ENCODE peak calls at places on chromosomes 6 and 20, in six cellular contexts. One of them, this sample, is unnamed. For H3K4me1, the result is how much of the 10 kb centered on the place peaks cover.

GRCh38 chr20:61639200-61639599 is 387.1 kb downstream of the CDH4 start:
- DNase-seq in GM23338: no peak
- DNase-seq in adrenal gland: no peak
- DNase-seq in transverse colon: no peak
- DNase-seq in MM.1S: no peak
- DNase-seq in heart left ventricle: no peak
- DNase-seq in this sample: no peak

GRCh38 chr20:50381771-50382593 is 128.2 kb upstream of the PTPN1 start:
- DNase-seq in GM23338: no peak
- DNase-seq in adrenal gland: no peak
- DNase-seq in transverse colon: peak
- DNase-seq in MM.1S: peak
- DNase-seq in heart left ventricle: no peak
- DNase-seq in this sample: no peak

GRCh38 chr6:116329156-116329555 is 41.6 kb upstream of the DSE start:
- DNase-seq in GM23338: no peak
- DNase-seq in adrenal gland: no peak
- DNase-seq in transverse colon: no peak
- DNase-seq in MM.1S: no peak
- DNase-seq in heart left ventricle: no peak
- DNase-seq in this sample: no peak

GRCh38 chr20:40551125-40551530 is 137.9 kb downstream of the MAFB start:
- DNase-seq in GM23338: no peak
- DNase-seq in adrenal gland: peak
- DNase-seq in transverse colon: no peak
- DNase-seq in MM.1S: no peak
- DNase-seq in heart left ventricle: peak
- DNase-seq in this sample: peak

GRCh38 chr6:165821754-165822153 is 158.7 kb upstream of the PDE10A start:
- DNase-seq in GM23338: no peak
- DNase-seq in adrenal gland: no peak
- DNase-seq in transverse colon: no peak
- DNase-seq in MM.1S: no peak
- DNase-seq in heart left ventricle: no peak
- DNase-seq in this sample: no peak

GRCh38 chr6:36595168-36595818 is 1.1 kb downstream of the SRSF3 start:
- DNase-seq in GM23338: peak
- DNase-seq in adrenal gland: peak
- DNase-seq in transverse colon: no peak
- DNase-seq in MM.1S: no peak
- DNase-seq in heart left ventricle: peak
- DNase-seq in this sample: peak

GRCh38 chr6:10532392-10532791 is 11.2 kb downstream of the GCNT2 start:
- DNase-seq in GM23338: no peak
- DNase-seq in adrenal gland: no peak
- DNase-seq in transverse colon: no peak
- DNase-seq in MM.1S: no peak
- DNase-seq in heart left ventricle: no peak
- DNase-seq in this sample: no peak

GRCh38 chr20:64223526-64224067 is 32.0 kb upstream of the PCMTD2 start:
- DNase-seq in GM23338: peak
- DNase-seq in adrenal gland: no peak
- DNase-seq in transverse colon: no peak
- DNase-seq in MM.1S: no peak
- DNase-seq in heart left ventricle: peak
- DNase-seq in this sample: no peak

GRCh38 chr6:141026504-141026903 is 1106.2 kb upstream of the GJE1 start:
- DNase-seq in GM23338: no peak
- DNase-seq in adrenal gland: no peak
- DNase-seq in transverse colon: no peak
- DNase-seq in MM.1S: no peak
- DNase-seq in heart left ventricle: no peak
- DNase-seq in this sample: peak

GRCh38 chr20:39016076-39016475 is 53.9 kb downstream of the DHX35 start:
- DNase-seq in GM23338: no peak
- DNase-seq in adrenal gland: no peak
- DNase-seq in transverse colon: no peak
- DNase-seq in MM.1S: no peak
- DNase-seq in heart left ventricle: no peak
- DNase-seq in this sample: no peak

GRCh38 chr6:39956951-39957350 is 22.7 kb upstream of the MOCS1 start:
- DNase-seq in GM23338: no peak
- DNase-seq in adrenal gland: no peak
- DNase-seq in transverse colon: no peak
- DNase-seq in MM.1S: no peak
- DNase-seq in heart left ventricle: no peak
- DNase-seq in this sample: no peak

GRCh38 chr6:119132211-119133004 is 53.9 kb upstream of the FAM184A start:
- DNase-seq in GM23338: no peak
- DNase-seq in adrenal gland: no peak
- DNase-seq in transverse colon: no peak
- DNase-seq in MM.1S: no peak
- DNase-seq in heart left ventricle: no peak
- DNase-seq in this sample: no peak

GRCh38 chr6:97052152-97052787 is 127.7 kb downstream of the KLHL32 start:
- DNase-seq in GM23338: no peak
- DNase-seq in adrenal gland: no peak
- DNase-seq in transverse colon: no peak
- DNase-seq in MM.1S: no peak
- DNase-seq in heart left ventricle: no peak
- DNase-seq in this sample: no peak

GRCh38 chr6:34457392-34457746 is 8.5 kb upstream of the PACSIN1 start:
- DNase-seq in GM23338: no peak
- DNase-seq in adrenal gland: no peak
- DNase-seq in transverse colon: no peak
- DNase-seq in MM.1S: no peak
- DNase-seq in heart left ventricle: no peak
- DNase-seq in this sample: no peak

GRCh38 chr6:132978685-132979084 is 164.3 kb downstream of the RPS12 start:
- DNase-seq in GM23338: no peak
- DNase-seq in adrenal gland: no peak
- DNase-seq in transverse colon: no peak
- DNase-seq in MM.1S: no peak
- DNase-seq in heart left ventricle: no peak
- DNase-seq in this sample: no peak

GRCh38 chr20:63911171-63911570 is 16.2 kb downstream of the DNAJC5 start:
- DNase-seq in GM23338: no peak
- DNase-seq in adrenal gland: peak
- DNase-seq in transverse colon: peak
- DNase-seq in MM.1S: no peak
- DNase-seq in heart left ventricle: no peak
- DNase-seq in this sample: peak

GRCh38 chr6:157151989-157152388 is 171.3 kb downstream of the TMEM242 start:
- DNase-seq in GM23338: no peak
- DNase-seq in adrenal gland: no peak
- DNase-seq in transverse colon: no peak
- DNase-seq in MM.1S: no peak
- DNase-seq in heart left ventricle: no peak
- DNase-seq in this sample: no peak

GRCh38 chr6:154874684-154875594 is 120.2 kb upstream of the TIAM2 start:
- DNase-seq in GM23338: peak
- DNase-seq in adrenal gland: no peak
- DNase-seq in transverse colon: no peak
- DNase-seq in MM.1S: no peak
- DNase-seq in heart left ventricle: no peak
- DNase-seq in this sample: no peak

GRCh38 chr20:63846128-63846771 is 15.0 kb upstream of the ABHD16B start:
- DNase-seq in GM23338: peak
- DNase-seq in adrenal gland: peak
- DNase-seq in transverse colon: no peak
- DNase-seq in MM.1S: no peak
- DNase-seq in heart left ventricle: peak
- DNase-seq in this sample: no peak

GRCh38 chr6:32886674-32887383 is 32.8 kb downstream of the PSMB9 start:
- DNase-seq in GM23338: no peak
- DNase-seq in adrenal gland: peak
- DNase-seq in transverse colon: no peak
- DNase-seq in MM.1S: no peak
- DNase-seq in heart left ventricle: no peak
- DNase-seq in this sample: peak

GRCh38 chr6:147715035-147715434 is 206.5 kb downstream of the SAMD5 start:
- DNase-seq in GM23338: no peak
- DNase-seq in adrenal gland: no peak
- DNase-seq in transverse colon: no peak
- DNase-seq in MM.1S: no peak
- DNase-seq in heart left ventricle: no peak
- DNase-seq in this sample: no peak

GRCh38 chr20:34971038-34971872 is 15.6 kb downstream of the MYH7B start:
- DNase-seq in GM23338: no peak
- DNase-seq in adrenal gland: no peak
- DNase-seq in transverse colon: no peak
- DNase-seq in MM.1S: no peak
- DNase-seq in heart left ventricle: no peak
- DNase-seq in this sample: no peak

GRCh38 chr20:43800186-43800585 is 73.4 kb upstream of the GTSF1L start:
- DNase-seq in GM23338: no peak
- DNase-seq in adrenal gland: no peak
- DNase-seq in transverse colon: no peak
- DNase-seq in MM.1S: no peak
- DNase-seq in heart left ventricle: no peak
- DNase-seq in this sample: no peak

GRCh38 chr6:131846023-131846663 is 38.3 kb downstream of the ENPP1 start:
- DNase-seq in GM23338: no peak
- DNase-seq in adrenal gland: no peak
- DNase-seq in transverse colon: no peak
- DNase-seq in MM.1S: no peak
- DNase-seq in heart left ventricle: no peak
- DNase-seq in this sample: no peak

GRCh38 chr6:131849799-131850198 is 42.0 kb downstream of the ENPP1 start:
- DNase-seq in GM23338: no peak
- DNase-seq in adrenal gland: no peak
- DNase-seq in transverse colon: no peak
- DNase-seq in MM.1S: no peak
- DNase-seq in heart left ventricle: no peak
- DNase-seq in this sample: no peak

GRCh38 chr6:131844243-131844841 is 36.5 kb downstream of the ENPP1 start:
- DNase-seq in GM23338: no peak
- DNase-seq in adrenal gland: no peak
- DNase-seq in transverse colon: no peak
- DNase-seq in MM.1S: no peak
- DNase-seq in heart left ventricle: no peak
- DNase-seq in this sample: no peak

GRCh38 chr6:131843768-131844167 is 35.9 kb downstream of the ENPP1 start:
- DNase-seq in GM23338: no peak
- DNase-seq in adrenal gland: no peak
- DNase-seq in transverse colon: no peak
- DNase-seq in MM.1S: no peak
- DNase-seq in heart left ventricle: no peak
- DNase-seq in this sample: no peak

GRCh38 chr6:131846905-131847304 is 39.1 kb downstream of the ENPP1 start:
- DNase-seq in GM23338: no peak
- DNase-seq in adrenal gland: no peak
- DNase-seq in transverse colon: no peak
- DNase-seq in MM.1S: no peak
- DNase-seq in heart left ventricle: no peak
- DNase-seq in this sample: no peak
- H3K4me3 ChIP-seq in GM23338: no peak
- H3K4me3 ChIP-seq in adrenal gland: no peak
- H3K4me3 ChIP-seq in transverse colon: no peak
- H3K4me3 ChIP-seq in MM.1S: no peak
- H3K4me3 ChIP-seq in heart left ventricle: no peak
- H3K4me3 ChIP-seq in this sample: no peak

DNA sequence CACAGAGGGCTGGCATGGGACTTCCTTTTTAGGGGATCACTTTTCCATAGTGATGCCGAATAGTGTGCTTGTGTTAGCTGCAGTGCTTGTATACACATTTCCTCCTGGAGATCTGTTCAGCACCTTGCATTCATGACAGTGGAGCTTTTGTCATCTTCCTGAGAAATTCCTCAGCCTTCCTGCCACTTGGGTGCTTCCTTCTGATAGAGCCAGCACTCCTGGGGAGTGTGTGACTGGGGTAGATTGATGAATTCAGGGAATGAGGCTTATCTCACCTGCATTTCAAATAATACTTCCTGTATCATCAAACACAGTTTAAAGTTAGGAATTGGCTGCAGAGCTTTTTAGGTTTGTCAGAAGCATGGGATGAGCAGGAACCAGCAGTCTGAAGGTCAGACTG is 48.8 kb upstream of the SCGN start:
- DNase-seq in GM23338: no peak
- DNase-seq in adrenal gland: no peak
- DNase-seq in transverse colon: no peak
- DNase-seq in MM.1S: no peak
- DNase-seq in heart left ventricle: no peak
- DNase-seq in this sample: no peak
- TF ChIP-seq CTCF in GM23338: no peak
- TF ChIP-seq CTCF in adrenal gland: no peak
- TF ChIP-seq CTCF in transverse colon: no peak
- TF ChIP-seq CTCF in MM.1S: no peak
- TF ChIP-seq CTCF in heart left ventricle: no peak
- TF ChIP-seq CTCF in this sample: no peak

DNA sequence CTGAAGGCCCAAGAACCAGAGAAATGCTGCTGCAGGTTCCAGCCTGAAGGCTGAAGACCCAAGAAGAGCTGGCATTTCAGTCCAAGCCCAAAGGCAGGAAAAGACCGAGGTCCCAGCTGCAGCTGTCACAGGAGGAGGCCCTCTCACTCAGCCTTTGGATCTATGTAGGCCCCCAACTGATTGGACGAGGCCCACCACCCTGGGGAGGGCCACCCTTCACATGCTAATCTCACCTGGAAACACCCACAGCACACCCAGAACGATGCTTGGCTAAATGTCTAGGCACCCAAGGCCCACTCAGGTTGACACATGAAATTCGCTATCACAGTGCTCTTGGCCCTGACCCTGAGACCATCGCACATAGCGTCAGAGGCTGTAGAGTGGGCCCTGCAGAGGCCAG is 6.8 kb downstream of the SLCO4A1 start:
- DNase-seq in GM23338: no peak
- DNase-seq in adrenal gland: no peak
- DNase-seq in transverse colon: no peak
- DNase-seq in MM.1S: no peak
- DNase-seq in heart left ventricle: no peak
- DNase-seq in this sample: no peak
- H3K4me1 ChIP-seq in GM23338: under half
- H3K4me1 ChIP-seq in adrenal gland: under half
- H3K4me1 ChIP-seq in transverse colon: half or more
- H3K4me1 ChIP-seq in MM.1S: half or more
- H3K4me1 ChIP-seq in heart left ventricle: under half
- H3K4me1 ChIP-seq in this sample: under half

GRCh38 chr6:156026543-156027268 is 571.1 kb upstream of the NOX3 start:
- DNase-seq in GM23338: no peak
- DNase-seq in adrenal gland: peak
- DNase-seq in transverse colon: no peak
- DNase-seq in MM.1S: no peak
- DNase-seq in heart left ventricle: no peak
- DNase-seq in this sample: no peak

GRCh38 chr6:156031516-156031915 is 575.9 kb upstream of the NOX3 start:
- DNase-seq in GM23338: no peak
- DNase-seq in adrenal gland: no peak
- DNase-seq in transverse colon: no peak
- DNase-seq in MM.1S: no peak
- DNase-seq in heart left ventricle: no peak
- DNase-seq in this sample: no peak

GRCh38 chr6:156029296-156029985 is 573.8 kb upstream of the NOX3 start:
- DNase-seq in GM23338: no peak
- DNase-seq in adrenal gland: no peak
- DNase-seq in transverse colon: no peak
- DNase-seq in MM.1S: no peak
- DNase-seq in heart left ventricle: no peak
- DNase-seq in this sample: no peak

GRCh38 chr6:156030053-156030452 is 574.4 kb upstream of the NOX3 start:
- DNase-seq in GM23338: no peak
- DNase-seq in adrenal gland: no peak
- DNase-seq in transverse colon: no peak
- DNase-seq in MM.1S: no peak
- DNase-seq in heart left ventricle: no peak
- DNase-seq in this sample: no peak

GRCh38 chr6:156028310-156029131 is 572.9 kb upstream of the NOX3 start:
- DNase-seq in GM23338: no peak
- DNase-seq in adrenal gland: no peak
- DNase-seq in transverse colon: no peak
- DNase-seq in MM.1S: no peak
- DNase-seq in heart left ventricle: no peak
- DNase-seq in this sample: no peak
- H3K4me3 ChIP-seq in GM23338: no peak
- H3K4me3 ChIP-seq in adrenal gland: no peak
- H3K4me3 ChIP-seq in transverse colon: no peak
- H3K4me3 ChIP-seq in MM.1S: no peak
- H3K4me3 ChIP-seq in heart left ventricle: no peak
- H3K4me3 ChIP-seq in this sample: no peak

This sample was measured in body of pancreas.